ENCODE peak calls at places on chromosomes 5 and 9, in five cellular contexts. Y, B, C, Z and E are unnamed samples.

GRCh38 chr9:120779227-120779626 is 14.0 kb downstream of the FBXW2 start:
- DNase-seq in C (no peak), Z (no peak), B (no peak), Y (no peak), E (no peak)

GRCh38 chr5:148805323-148806290 is 20.8 kb upstream of the ADRB2 start:
- DNase-seq in C (peak), Z (peak), B (no peak), Y (no peak), E (no peak)

GRCh38 chr5:5793560-5793959 is 371.1 kb downstream of the ICE1 start:
- DNase-seq in B (no peak), Y (no peak), C (no peak), Z (no peak), E (no peak)

GRCh38 chr5:91121347-91121993 is 261.6 kb downstream of the ARRDC3 start:
- DNase-seq in C (no peak), B (no peak), Y (no peak), Z (no peak), E (no peak)

GRCh38 chr9:132647355-132647754 is 22.4 kb downstream of the DDX31 start:
- DNase-seq in B (no peak), Z (no peak), C (peak), Y (no peak), E (no peak)

GRCh38 chr5:142866563-142867275 is 96.5 kb downstream of the ARHGAP26 start:
- DNase-seq in Y (peak), Z (no peak), C (peak), B (no peak), E (no peak)

GRCh38 chr9:108776920-108777650 is 78.7 kb downstream of the ACTL7B start:
- DNase-seq in C (peak), Z (no peak), B (no peak), Y (no peak), E (no peak)

GRCh38 chr9:74463825-74464224 is 33.3 kb upstream of the RORB start:
- DNase-seq in C (no peak), Z (no peak), B (no peak), Y (no peak), E (no peak)

GRCh38 chr5:41637424-41637823 is 127.0 kb upstream of the PLCXD3 start:
- DNase-seq in C (no peak), Z (no peak), B (no peak), Y (no peak), E (no peak)

GRCh38 chr9:126439402-126439765 is 112.8 kb downstream of the MVB12B start:
- DNase-seq in C (peak), Y (peak), B (no peak), Z (no peak), E (no peak)

GRCh38 chr9:76602191-76602590 is 143.2 kb downstream of the GCNT1 start:
- DNase-seq in B (no peak), Y (no peak), C (no peak), Z (no peak), E (no peak)

GRCh38 chr9:71737455-71737854 is 30.9 kb downstream of the CEMIP2 start:
- DNase-seq in B (no peak), Z (no peak), C (peak), Y (no peak), E (no peak)

GRCh38 chr9:21969011-21969935 is 24.9 kb downstream of the CDKN2A start:
- DNase-seq in C (no peak), Z (no peak), B (no peak), Y (no peak), E (no peak)

GRCh38 chr5:168023190-168023589 is 268.3 kb upstream of the WWC1 start:
- DNase-seq in Y (no peak), C (no peak), B (no peak), Z (peak), E (no peak)

GRCh38 chr5:35780236-35780635 is 76.5 kb upstream of the IL7R start:
- DNase-seq in B (no peak), C (no peak), Y (no peak), Z (no peak), E (no peak)

GRCh38 chr5:97071101-97071500 is 71.3 kb downstream of the LIX1 start:
- DNase-seq in Y (no peak), Z (no peak), C (peak), B (no peak), E (no peak)

GRCh38 chr5:134554319-134555222 is 29.1 kb downstream of the JADE2 start:
- DNase-seq in Y (peak), B (peak), Z (peak), C (peak), E (no peak)
- TF ChIP-seq CTCF in Y (no peak), B (no peak), Z (peak), C (peak), E (no peak)

GRCh38 chr5:79859588-79859987 is 131.5 kb downstream of the MTX3 start:
- DNase-seq in Y (no peak), Z (no peak), B (no peak), C (no peak), E (no peak)
- TF ChIP-seq CTCF in Y (no peak), Z (peak), B (peak), C (no peak), E (no peak)

GRCh38 chr9:16572005-16572727 is 298.3 kb downstream of the BNC2 start:
- DNase-seq in B (no peak), C (no peak), Y (no peak), Z (no peak), E (no peak)

GRCh38 chr9:16571127-16571848 is 299.2 kb downstream of the BNC2 start:
- DNase-seq in Z (no peak), C (no peak), B (no peak), Y (no peak), E (no peak)

GRCh38 chr9:16575878-16576245 is 294.6 kb downstream of the BNC2 start:
- DNase-seq in Y (no peak), B (no peak), Z (no peak), C (peak), E (no peak)

GRCh38 chr9:16579872-16580432 is 290.5 kb downstream of the BNC2 start:
- DNase-seq in C (no peak), Z (no peak), Y (no peak), B (no peak), E (no peak)

DNA sequence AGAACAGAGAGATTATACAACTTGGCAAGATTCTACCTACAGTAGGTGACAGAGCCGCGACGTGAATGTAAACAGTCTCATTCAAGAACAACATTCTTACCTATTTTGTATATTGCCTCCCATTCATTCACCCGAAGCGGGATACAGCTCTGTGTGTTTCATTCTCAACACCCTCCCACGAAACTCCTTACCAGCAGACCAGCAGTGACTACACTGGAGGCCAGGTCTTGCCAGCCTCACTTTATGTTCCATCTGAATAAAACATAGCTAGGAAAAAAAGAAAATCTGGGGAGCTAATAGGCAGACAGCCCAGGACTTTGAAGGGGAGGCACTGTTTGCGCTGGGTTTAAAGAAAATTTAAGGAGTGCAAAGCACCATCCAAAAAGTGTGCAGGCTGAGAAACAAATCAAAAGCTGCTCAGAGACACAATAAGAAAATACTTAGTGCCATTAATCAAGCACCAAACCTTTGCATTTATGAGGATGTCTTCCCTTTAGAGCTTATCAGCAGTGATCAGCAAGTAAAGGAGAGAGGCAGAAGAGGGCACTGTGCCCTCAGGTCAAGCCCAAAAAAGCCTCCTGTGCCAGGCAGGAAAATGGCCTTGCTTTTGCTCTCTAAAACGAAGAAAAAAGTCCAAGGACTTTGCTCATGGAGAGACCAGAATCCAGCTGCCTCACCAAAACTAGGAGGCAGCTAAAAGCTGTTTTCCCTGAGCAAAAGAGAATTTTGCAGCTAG is 295.2 kb downstream of the BNC2 start:
- DNase-seq in B (no peak), Z (no peak), Y (no peak), C (peak), E (no peak)
- TF ChIP-seq CTCF in B (no peak), Z (no peak), Y (no peak), C (peak), E (no peak)

GRCh38 chr9:77841739-77842386 is 189.7 kb downstream of the GNAQ start:
- DNase-seq in B (no peak), Y (no peak), Z (no peak), C (no peak), E (no peak)
- TF ChIP-seq CTCF in B (no peak), Y (peak), Z (peak), C (peak), E (no peak)

GRCh38 chr5:75588666-75589065 is 22.6 kb upstream of the ANKDD1B start:
- DNase-seq in Y (no peak), B (no peak), Z (no peak), C (peak), E (no peak)

DNA sequence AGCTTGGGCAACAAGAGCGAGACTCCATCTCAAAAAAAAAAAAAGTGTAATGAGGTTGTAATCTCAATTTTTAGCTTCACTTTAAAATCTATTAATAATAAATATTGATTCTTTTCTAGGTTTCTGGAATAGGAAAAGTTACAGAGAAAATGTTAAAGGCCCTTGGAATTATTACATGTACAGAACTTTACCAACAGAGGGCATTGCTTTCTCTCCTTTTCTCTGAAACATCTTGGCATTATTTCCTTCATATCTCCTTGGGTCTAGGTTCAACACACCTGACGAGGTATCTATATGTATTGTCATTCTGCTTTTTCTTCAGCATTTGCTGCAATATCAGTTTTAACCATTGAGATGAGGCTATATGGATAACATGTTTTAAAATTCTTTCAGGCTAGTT is 26.6 kb upstream of the ANKDD1B start:
- DNase-seq in Z (no peak), B (no peak), Y (no peak), C (peak), E (no peak)
- TF ChIP-seq CTCF in Z (no peak), B (no peak), Y (no peak), C (peak), E (no peak)

DNA sequence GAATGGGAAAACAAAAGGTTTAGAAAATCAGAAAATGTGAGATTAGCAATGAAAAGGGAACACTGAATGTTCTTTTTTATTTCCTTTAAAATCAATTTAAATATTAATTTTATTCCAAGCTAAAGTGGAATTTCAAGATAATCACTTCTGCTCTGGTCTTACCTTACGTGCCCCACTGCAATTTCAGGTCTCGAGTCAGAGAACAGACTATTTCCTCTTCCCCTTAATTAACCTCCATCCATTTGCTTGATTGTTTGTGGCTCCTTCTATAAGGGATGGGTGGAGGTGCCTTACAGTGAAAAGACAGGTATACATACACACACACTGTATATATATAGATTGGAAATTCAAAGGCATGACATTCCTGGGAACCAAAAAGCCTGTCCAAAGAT is 137.1 kb downstream of the SUSD1 start:
- DNase-seq in Z (no peak), B (no peak), Y (no peak), C (no peak), E (no peak)
- TF ChIP-seq CTCF in Z (no peak), B (no peak), Y (no peak), C (no peak), E (no peak)

DNA sequence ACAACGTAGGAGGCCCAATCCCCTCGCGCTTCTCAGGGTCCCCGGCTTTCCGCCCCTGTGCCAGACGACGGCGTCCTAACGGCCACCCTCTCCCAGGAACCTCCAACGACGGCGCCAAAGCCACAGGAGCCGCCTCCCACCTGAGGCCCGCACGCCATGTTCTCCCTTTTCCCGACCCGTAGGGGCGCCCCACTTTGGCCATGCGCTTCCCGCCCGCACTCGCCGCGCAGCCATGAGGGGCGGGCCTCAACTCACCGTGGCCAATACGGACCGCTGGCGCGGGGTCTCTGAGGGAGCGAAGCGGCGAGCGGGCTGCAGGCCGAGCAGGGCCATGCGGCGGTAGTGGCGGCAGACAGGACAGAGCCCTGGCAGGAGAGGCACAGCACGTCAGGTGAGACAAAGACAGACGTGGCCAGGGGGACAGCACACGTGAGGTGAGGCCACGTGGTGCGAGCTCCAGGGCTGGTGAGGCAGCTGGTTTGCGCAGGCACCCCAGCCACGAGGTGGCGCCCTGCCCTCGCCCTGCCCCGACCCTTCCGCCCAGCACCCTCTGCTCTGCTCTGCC is 1005.5 kb upstream of the PTPRD start:
- DNase-seq in Y (no peak), B (no peak), C (no peak), Z (no peak), E (no peak)
- TF ChIP-seq CTCF in Y (peak), B (no peak), C (no peak), Z (no peak), E (no peak)

GRCh38 chr9:111736714-111737113 is 58.0 kb downstream of the SHOC1 start:
- DNase-seq in Z (no peak), C (no peak), Y (no peak), B (no peak), E (no peak)

GRCh38 chr9:111744363-111744762 is 50.4 kb downstream of the SHOC1 start:
- DNase-seq in Y (no peak), Z (no peak), C (no peak), B (no peak), E (no peak)

GRCh38 chr9:111743275-111743674 is 51.5 kb downstream of the SHOC1 start:
- DNase-seq in Z (no peak), B (no peak), Y (no peak), C (peak), E (no peak)

DNA sequence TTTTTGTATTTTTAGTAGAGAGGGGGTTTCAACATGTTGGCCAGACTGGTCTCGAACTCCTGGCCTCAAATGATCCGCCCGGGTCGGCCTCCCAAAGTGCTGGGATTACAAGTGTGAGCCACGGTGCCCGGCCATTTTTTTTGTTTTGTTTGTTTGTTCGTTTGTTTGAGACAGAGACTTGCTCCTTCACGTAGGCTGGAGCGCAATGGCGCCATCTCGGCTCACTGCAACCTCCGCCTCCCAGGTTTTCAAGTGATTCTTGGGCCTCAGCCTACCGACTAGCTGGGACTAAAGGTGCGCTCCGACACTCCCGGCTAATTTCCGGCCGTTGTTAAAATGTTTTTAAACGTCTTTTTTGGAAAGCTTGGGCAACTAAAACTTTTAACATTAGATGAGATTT is 54.0 kb downstream of the SHOC1 start:
- DNase-seq in Z (no peak), B (no peak), Y (no peak), C (no peak), E (no peak)
- TF ChIP-seq CTCF in Z (no peak), B (no peak), Y (no peak), C (no peak), E (no peak)